ENCODE peak calls at places on chromosome X, in four cellular contexts. L is renal cortical epithelial cell, O is AG09319, H is neuronal stem cell. A is an unnamed sample.

GRCh38 chrX:1483843-1484637 is 31.3 kb upstream of the ASMTL start:
- DNase-seq in L (no peak), O (no peak), H (no peak), A (no peak)

GRCh38 chrX:72169008-72169728 is 12.4 kb upstream of the PIN4 start:
- DNase-seq in L (no peak), O (no peak), H (no peak), A (no peak)

GRCh38 chrX:13666836-13667235 is 13.9 kb downstream of the TCEANC start:
- DNase-seq in L (no peak), O (no peak), H (no peak), A (no peak)

GRCh38 chrX:74248889-74249288 is 55.1 kb upstream of the ZCCHC13 start:
- DNase-seq in L (peak; percentile 11), O (no peak), H (no peak), A (no peak)

GRCh38 chrX:115233497-115234219 is at the start of gene LRCH2:
- DNase-seq in L (no peak), O (peak; percentile 5), H (peak; percentile 49), A (no peak)

GRCh38 chrX:40283981-40284380 is 186.2 kb upstream of the BCOR start:
- DNase-seq in L (no peak), O (no peak), H (no peak), A (no peak)

GRCh38 chrX:130171446-130172126 is at the start of gene RAB33A:
- DNase-seq in L (no peak), O (no peak), H (no peak), A (no peak)

GRCh38 chrX:153925739-153926593 is at the start of gene ARHGAP4:
- DNase-seq in L (no peak), O (no peak), H (no peak), A (no peak)

GRCh38 chrX:38664285-38664684 is 102.9 kb downstream of the TSPAN7 start:
- DNase-seq in L (peak; percentile 39), O (peak; percentile 0), H (peak; percentile 9), A (no peak)

GRCh38 chrX:39176105-39176504 is 374.8 kb downstream of the MID1IP1 start:
- DNase-seq in L (peak; percentile 68), O (no peak), H (no peak), A (no peak)

GRCh38 chrX:125150231-125150630 is 169.4 kb upstream of the TEX13C start:
- DNase-seq in L (peak; percentile 20), O (no peak), H (no peak), A (no peak)

GRCh38 chrX:1767026-1767425 is 152.2 kb downstream of the ASMT start:
- DNase-seq in L (no peak), O (no peak), H (no peak), A (no peak)

GRCh38 chrX:124940536-124940935 is 379.1 kb upstream of the TEX13C start:
- DNase-seq in L (no peak), O (no peak), H (no peak), A (no peak)

GRCh38 chrX:6667048-6667768 is 132.3 kb upstream of the VCX3A start:
- DNase-seq in L (peak; percentile 65), O (no peak), H (no peak), A (no peak)

GRCh38 chrX:9117851-9118250 is 83.9 kb upstream of the FAM9B start:
- DNase-seq in L (no peak), O (no peak), H (no peak), A (no peak)

GRCh38 chrX:51866156-51866555 is 27.3 kb upstream of the MAGED1 start:
- DNase-seq in L (no peak), O (no peak), H (no peak), A (no peak)

GRCh38 chrX:4225086-4225485 is 511.6 kb upstream of the PRKX start:
- DNase-seq in L (no peak), O (no peak), H (no peak), A (no peak)

GRCh38 chrX:39752820-39753219 is 344.9 kb downstream of the BCOR start:
- DNase-seq in L (peak; percentile 29), O (no peak), H (no peak), A (no peak)

GRCh38 chrX:41621236-41621651 is 67.5 kb upstream of the GPR34 start:
- DNase-seq in L (peak; percentile 80), O (no peak), H (no peak), A (no peak)

GRCh38 chrX:24479924-24480722 is 15.0 kb downstream of the PDK3 start:
- DNase-seq in L (peak; percentile 14), O (no peak), H (no peak), A (no peak)

GRCh38 chrX:111869639-111870034 is 6.3 kb upstream of the TRPC5OS start:
- DNase-seq in L (peak; percentile 64), O (peak; percentile 12), H (peak; percentile 54), A (no peak)

GRCh38 chrX:16695079-16695676 is 17.3 kb downstream of the CTPS2 start:
- DNase-seq in L (peak; percentile 33), O (no peak), H (no peak), A (no peak)

GRCh38 chrX:13120017-13120416 is 75.6 kb upstream of the FAM9C start:
- DNase-seq in L (no peak), O (no peak), H (no peak), A (no peak)

GRCh38 chrX:19602866-19603620 is 87.7 kb upstream of the MAP3K15 start:
- DNase-seq in L (peak; percentile 73), O (peak; percentile 7), H (no peak), A (no peak)

GRCh38 chrX:148501121-148502066 is 977 bp downstream of the AFF2 start:
- DNase-seq in L (no peak), O (no peak), H (peak; percentile 35), A (no peak)

GRCh38 chrX:149865390-149865789 is 15.6 kb upstream of the MAGEA8 start:
- DNase-seq in L (no peak), O (no peak), H (no peak), A (no peak)

GRCh38 chrX:120625366-120625765 is 4.5 kb downstream of the C1GALT1C1 start:
- DNase-seq in L (no peak), O (no peak), H (no peak), A (no peak)

GRCh38 chrX:93673869-93674271 is at the start of gene FAM133A:
- DNase-seq in L (peak; percentile 7), O (no peak), H (no peak), A (no peak)

GRCh38 chrX:93875621-93876282 is 201.7 kb downstream of the FAM133A start:
- DNase-seq in L (no peak), O (no peak), H (no peak), A (no peak)

GRCh38 chrX:56766554-56767412 is 37.7 kb downstream of the NBDY start:
- DNase-seq in L (no peak), O (no peak), H (no peak), A (no peak)

GRCh38 chrX:118049713-118050112 is 66.9 kb downstream of the KLHL13 start:
- DNase-seq in L (peak; percentile 32), O (no peak), H (no peak), A (no peak)

GRCh38 chrX:49840679-49841078 is 11.6 kb downstream of the PAGE4 start:
- DNase-seq in L (peak; percentile 77), O (no peak), H (peak; percentile 58), A (no peak)

GRCh38 chrX:40035726-40036125 is 62.0 kb downstream of the BCOR start:
- DNase-seq in L (no peak), O (no peak), H (no peak), A (no peak)

GRCh38 chrX:4661771-4662170 is 948.3 kb upstream of the PRKX start:
- DNase-seq in L (no peak), O (no peak), H (no peak), A (no peak)

GRCh38 chrX:113828470-113828869 is 755.4 kb upstream of the HTR2C start:
- DNase-seq in L (no peak), O (no peak), H (no peak), A (no peak)

GRCh38 chrX:119145241-119145653 is 17.6 kb upstream of the KIAA1210 start:
- DNase-seq in L (no peak), O (no peak), H (no peak), A (no peak)

GRCh38 chrX:138008280-138008679 is 442.4 kb downstream of the ZIC3 start:
- DNase-seq in L (no peak), O (no peak), H (peak; percentile 27), A (no peak)

GRCh38 chrX:148290041-148290440 is 210.4 kb upstream of the AFF2 start:
- DNase-seq in L (no peak), O (no peak), H (no peak), A (no peak)

GRCh38 chrX:100413231-100413630 is 3.2 kb upstream of the PCDH19 start:
- DNase-seq in L (peak; percentile 34), O (peak; percentile 19), H (no peak), A (no peak)

GRCh38 chrX:133412246-133412645 is 3.0 kb downstream of the GPC4 start:
- DNase-seq in L (peak; percentile 65), O (no peak), H (peak; percentile 56), A (no peak)

A was measured in brain pericyte.